ENCODE peak calls at places on chromosomes 5 and 9, in four cellular contexts. One of them, this sample, is unnamed.

GRCh38 chr5:6448622-6449464 is at the start of gene UBE2QL1:
- DNase-seq in IMR-90: no peak
- DNase-seq in GM12878: no peak
- DNase-seq in SK-N-SH: peak; percentile 74
- DNase-seq in this sample: no peak

GRCh38 chr9:98873535-98874432 is 66.3 kb downstream of the GALNT12 start:
- DNase-seq in IMR-90: no peak
- DNase-seq in GM12878: no peak
- DNase-seq in SK-N-SH: no peak
- DNase-seq in this sample: no peak

GRCh38 chr9:93112116-93112863 is 16.3 kb downstream of the CARD19 start:
- DNase-seq in IMR-90: no peak
- DNase-seq in GM12878: no peak
- DNase-seq in SK-N-SH: no peak
- DNase-seq in this sample: no peak

GRCh38 chr9:121992571-121993212 is 100.4 kb downstream of the TTLL11 start:
- DNase-seq in IMR-90: peak; percentile 82
- DNase-seq in GM12878: no peak
- DNase-seq in SK-N-SH: peak; percentile 77
- DNase-seq in this sample: peak; percentile 69

GRCh38 chr9:114908796-114909448 is 21.5 kb downstream of the TNFSF8 start:
- DNase-seq in IMR-90: peak; percentile 63
- DNase-seq in GM12878: no peak
- DNase-seq in SK-N-SH: no peak
- DNase-seq in this sample: peak; percentile 58

GRCh38 chr9:22157271-22157670 is 148.2 kb upstream of the CDKN2B start:
- DNase-seq in IMR-90: peak; percentile 25
- DNase-seq in GM12878: no peak
- DNase-seq in SK-N-SH: no peak
- DNase-seq in this sample: no peak

GRCh38 chr9:111096051-111096450 is 57.8 kb upstream of the LPAR1 start:
- DNase-seq in IMR-90: no peak
- DNase-seq in GM12878: no peak
- DNase-seq in SK-N-SH: no peak
- DNase-seq in this sample: no peak

GRCh38 chr5:1052641-1053390 is 44.2 kb downstream of the NKD2 start:
- DNase-seq in IMR-90: no peak
- DNase-seq in GM12878: no peak
- DNase-seq in SK-N-SH: peak; percentile 44
- DNase-seq in this sample: no peak

GRCh38 chr5:176780071-176780850 is 30.1 kb upstream of the UNC5A start:
- DNase-seq in IMR-90: no peak
- DNase-seq in GM12878: no peak
- DNase-seq in SK-N-SH: no peak
- DNase-seq in this sample: no peak

GRCh38 chr9:103707181-103707580 is 386.9 kb upstream of the SMC2 start:
- DNase-seq in IMR-90: no peak
- DNase-seq in GM12878: no peak
- DNase-seq in SK-N-SH: no peak
- DNase-seq in this sample: no peak

GRCh38 chr5:134509308-134510040 is 16.0 kb upstream of the JADE2 start:
- DNase-seq in IMR-90: peak; percentile 52
- DNase-seq in GM12878: no peak
- DNase-seq in SK-N-SH: peak; percentile 47
- DNase-seq in this sample: no peak

GRCh38 chr5:74192606-74193299 is 447.8 kb downstream of the ENC1 start:
- DNase-seq in IMR-90: no peak
- DNase-seq in GM12878: no peak
- DNase-seq in SK-N-SH: no peak
- DNase-seq in this sample: no peak

GRCh38 chr5:23740029-23740428 is 232.6 kb downstream of the PRDM9 start:
- DNase-seq in IMR-90: no peak
- DNase-seq in GM12878: no peak
- DNase-seq in SK-N-SH: no peak
- DNase-seq in this sample: no peak

GRCh38 chr5:176619203-176619568 is 9.2 kb upstream of the GPRIN1 start:
- DNase-seq in IMR-90: peak; percentile 86
- DNase-seq in GM12878: no peak
- DNase-seq in SK-N-SH: peak; percentile 98
- DNase-seq in this sample: peak; percentile 84

GRCh38 chr5:72109625-72110024 is 2.4 kb downstream of the MAP1B start:
- DNase-seq in IMR-90: no peak
- DNase-seq in GM12878: no peak
- DNase-seq in SK-N-SH: peak; percentile 54
- DNase-seq in this sample: peak; percentile 68

GRCh38 chr9:34989056-34989945 is at the start of gene DNAJB5:
- DNase-seq in IMR-90: peak; percentile 100
- DNase-seq in GM12878: peak; percentile 97
- DNase-seq in SK-N-SH: peak; percentile 96
- DNase-seq in this sample: peak; percentile 99

GRCh38 chr9:649128-650074 is 192.1 kb upstream of the DMRT1 start:
- DNase-seq in IMR-90: no peak
- DNase-seq in GM12878: no peak
- DNase-seq in SK-N-SH: no peak
- DNase-seq in this sample: no peak

GRCh38 chr9:135554718-135555117 is 6.8 kb upstream of the PAEP start:
- DNase-seq in IMR-90: no peak
- DNase-seq in GM12878: no peak
- DNase-seq in SK-N-SH: no peak
- DNase-seq in this sample: no peak

GRCh38 chr5:128212206-128212788 is 128.7 kb downstream of the SLC12A2 start:
- DNase-seq in IMR-90: no peak
- DNase-seq in GM12878: no peak
- DNase-seq in SK-N-SH: no peak
- DNase-seq in this sample: no peak

GRCh38 chr9:101018391-101018990 is 10.0 kb upstream of the PLPPR1 start:
- DNase-seq in IMR-90: no peak
- DNase-seq in GM12878: no peak
- DNase-seq in SK-N-SH: no peak
- DNase-seq in this sample: no peak

GRCh38 chr5:11046160-11046559 is 285.1 kb upstream of the DAP start:
- DNase-seq in IMR-90: peak; percentile 18
- DNase-seq in GM12878: no peak
- DNase-seq in SK-N-SH: no peak
- DNase-seq in this sample: no peak

GRCh38 chr5:145637396-145637795 is 197.7 kb downstream of the PRELID2 start:
- DNase-seq in IMR-90: peak; percentile 45
- DNase-seq in GM12878: no peak
- DNase-seq in SK-N-SH: no peak
- DNase-seq in this sample: no peak

GRCh38 chr5:458547-459353 is 15.8 kb downstream of the EXOC3 start:
- DNase-seq in IMR-90: peak; percentile 65
- DNase-seq in GM12878: peak; percentile 56
- DNase-seq in SK-N-SH: no peak
- DNase-seq in this sample: no peak

GRCh38 chr5:151141535-151141934 is 16.0 kb downstream of the ANXA6 start:
- DNase-seq in IMR-90: peak; percentile 25
- DNase-seq in GM12878: no peak
- DNase-seq in SK-N-SH: no peak
- DNase-seq in this sample: no peak

GRCh38 chr5:112684121-112684520 is 53.6 kb upstream of the APC start:
- DNase-seq in IMR-90: no peak
- DNase-seq in GM12878: peak; percentile 31
- DNase-seq in SK-N-SH: no peak
- DNase-seq in this sample: no peak

DNA sequence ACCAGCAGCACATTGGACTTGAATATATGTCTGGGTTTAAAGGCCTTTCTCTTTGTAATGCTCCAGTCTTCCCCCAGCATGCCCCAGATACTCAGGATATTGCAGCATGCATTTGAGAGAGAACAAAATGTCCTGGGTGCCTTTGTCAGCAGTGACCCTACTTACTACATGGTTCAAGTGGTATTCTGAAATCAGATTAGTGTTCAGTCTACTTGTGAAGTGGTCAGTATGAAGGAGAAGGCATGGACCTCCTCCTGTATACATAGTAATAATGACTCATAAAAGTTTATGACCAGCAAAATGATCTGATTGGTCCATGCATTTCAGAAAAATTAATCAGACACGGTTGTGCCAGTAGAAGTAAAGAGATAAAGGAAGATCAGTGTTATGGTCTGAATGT is 25.4 kb downstream of the GPR21 start:
- DNase-seq in IMR-90: peak; percentile 65
- DNase-seq in GM12878: no peak
- DNase-seq in SK-N-SH: no peak
- DNase-seq in this sample: no peak
- TF ChIP-seq RCOR1 in IMR-90: no peak
- TF ChIP-seq RCOR1 in GM12878: no peak
- TF ChIP-seq RCOR1 in SK-N-SH: no peak
- TF ChIP-seq RCOR1 in this sample: no peak

GRCh38 chr9:128499920-128500319 is 4.6 kb upstream of the GLE1 start:
- DNase-seq in IMR-90: no peak
- DNase-seq in GM12878: no peak
- DNase-seq in SK-N-SH: no peak
- DNase-seq in this sample: no peak

GRCh38 chr9:128505414-128505765 is 871 bp downstream of the GLE1 start:
- DNase-seq in IMR-90: peak; percentile 40
- DNase-seq in GM12878: no peak
- DNase-seq in SK-N-SH: peak; percentile 34
- DNase-seq in this sample: no peak

GRCh38 chr9:128498911-128499310 is 5.6 kb upstream of the GLE1 start:
- DNase-seq in IMR-90: no peak
- DNase-seq in GM12878: no peak
- DNase-seq in SK-N-SH: no peak
- DNase-seq in this sample: no peak

GRCh38 chr9:128504485-128505413 is at the start of gene GLE1:
- DNase-seq in IMR-90: peak; percentile 86
- DNase-seq in GM12878: peak; percentile 82
- DNase-seq in SK-N-SH: peak; percentile 99
- DNase-seq in this sample: peak; percentile 94

GRCh38 chr9:128503870-128504269 is 649 bp upstream of the GLE1 start:
- DNase-seq in IMR-90: no peak
- DNase-seq in GM12878: no peak
- DNase-seq in SK-N-SH: peak; percentile 49
- DNase-seq in this sample: no peak
- TF ChIP-seq RCOR1 in IMR-90: no peak
- TF ChIP-seq RCOR1 in GM12878: no peak
- TF ChIP-seq RCOR1 in SK-N-SH: no peak
- TF ChIP-seq RCOR1 in this sample: no peak

DNA sequence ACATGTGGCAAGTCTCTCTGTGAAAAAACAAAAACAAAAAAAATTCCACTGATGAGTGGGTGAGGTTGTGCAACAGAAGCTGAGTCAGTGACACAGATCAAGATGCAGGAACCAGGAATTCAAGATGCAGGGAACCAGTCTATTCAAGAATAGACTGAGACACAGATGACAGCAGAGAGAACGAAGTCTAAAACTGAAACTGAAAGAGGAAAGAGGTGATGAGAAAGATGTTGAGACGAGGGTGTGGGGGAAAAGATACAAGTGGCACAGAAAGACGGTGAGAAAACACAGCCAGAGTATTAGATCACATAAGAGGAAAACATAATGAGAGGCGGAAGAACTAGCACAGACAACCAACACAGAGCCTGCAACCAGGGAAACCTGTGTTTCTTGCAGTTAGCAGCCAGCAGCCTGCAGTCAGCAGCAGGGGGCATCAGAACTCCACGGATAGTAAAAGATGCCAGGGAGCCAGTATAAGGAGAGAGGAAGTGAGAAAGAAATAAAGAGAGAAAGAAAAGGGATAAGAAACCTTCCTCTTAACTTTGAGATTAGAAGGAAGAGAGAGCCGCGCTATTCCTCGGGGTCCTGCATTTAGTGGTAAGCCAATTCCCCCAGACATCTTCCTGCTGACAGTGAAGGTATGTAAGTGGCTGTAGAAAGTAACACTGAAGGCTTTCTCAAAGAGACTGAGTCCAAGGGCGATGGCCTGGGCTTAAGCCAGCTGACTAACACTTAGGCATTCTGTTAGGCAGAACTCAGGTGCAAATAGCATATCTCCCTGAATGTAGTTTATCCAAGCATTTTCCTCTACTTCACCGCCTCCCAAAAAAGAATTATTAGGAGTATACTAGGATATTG is 79.0 kb downstream of the TLR4 start:
- DNase-seq in IMR-90: no peak
- DNase-seq in GM12878: peak; percentile 31
- DNase-seq in SK-N-SH: peak; percentile 49
- DNase-seq in this sample: peak; percentile 55
- TF ChIP-seq RCOR1 in IMR-90: no peak
- TF ChIP-seq RCOR1 in GM12878: no peak
- TF ChIP-seq RCOR1 in SK-N-SH: no peak
- TF ChIP-seq RCOR1 in this sample: no peak

GRCh38 chr9:133927041-133927440 is 65.1 kb downstream of the VAV2 start:
- DNase-seq in IMR-90: peak; percentile 30
- DNase-seq in GM12878: peak; percentile 49
- DNase-seq in SK-N-SH: no peak
- DNase-seq in this sample: no peak
- TF ChIP-seq RCOR1 in IMR-90: no peak
- TF ChIP-seq RCOR1 in GM12878: no peak
- TF ChIP-seq RCOR1 in SK-N-SH: no peak
- TF ChIP-seq RCOR1 in this sample: no peak

DNA sequence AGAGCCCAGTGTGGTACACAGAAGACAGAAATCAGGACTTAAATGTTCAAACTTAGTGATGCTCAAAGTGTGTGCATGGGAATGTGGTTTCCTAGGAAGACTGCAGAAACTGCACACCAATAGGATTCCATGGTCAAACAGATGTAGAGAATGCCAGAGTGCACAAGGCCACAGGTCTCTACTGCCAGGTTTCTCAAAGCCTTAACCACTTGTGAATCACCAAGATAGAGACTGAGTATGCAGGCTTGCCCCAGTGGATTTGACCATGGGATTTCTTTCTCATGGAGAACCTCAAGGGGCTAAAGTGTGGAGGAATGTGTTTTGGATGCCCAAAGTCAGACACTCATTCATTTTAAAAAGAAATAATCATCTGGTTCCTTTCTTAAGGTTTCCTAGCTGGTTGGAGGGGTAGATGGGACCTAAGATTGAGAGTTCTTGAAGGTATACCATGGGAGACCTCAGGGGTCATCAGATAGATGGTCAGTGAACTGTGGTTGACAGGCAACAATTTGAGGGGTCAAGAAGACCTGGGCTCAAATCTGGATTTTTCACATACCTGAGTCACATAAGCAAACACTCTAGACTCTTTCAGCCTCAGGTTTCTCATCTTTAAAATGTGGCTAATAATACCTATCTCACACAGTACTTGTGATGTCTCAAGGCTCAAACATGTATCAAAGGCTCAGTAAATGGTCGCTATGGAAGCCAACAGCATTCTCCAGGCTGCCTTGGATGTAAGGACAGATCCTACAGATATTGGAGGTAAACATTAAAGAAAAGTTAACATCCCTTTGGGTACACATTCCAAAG is 81.1 kb downstream of the BOD1 start:
- DNase-seq in IMR-90: peak; percentile 46
- DNase-seq in GM12878: no peak
- DNase-seq in SK-N-SH: no peak
- DNase-seq in this sample: no peak
- TF ChIP-seq RCOR1 in IMR-90: no peak
- TF ChIP-seq RCOR1 in GM12878: no peak
- TF ChIP-seq RCOR1 in SK-N-SH: no peak
- TF ChIP-seq RCOR1 in this sample: no peak

GRCh38 chr5:36646507-36647023 is 40.2 kb downstream of the SLC1A3 start:
- DNase-seq in IMR-90: no peak
- DNase-seq in GM12878: no peak
- DNase-seq in SK-N-SH: no peak
- DNase-seq in this sample: no peak
- TF ChIP-seq RCOR1 in IMR-90: no peak
- TF ChIP-seq RCOR1 in GM12878: no peak
- TF ChIP-seq RCOR1 in SK-N-SH: no peak
- TF ChIP-seq RCOR1 in this sample: no peak